ENCODE peak calls at places on chromosomes 4 and X, in nine cellular contexts. Y, P, T, H, W, L, S, V and I are unnamed samples. For H3K9me3, the result is how much of the 10 kb centered on the place peaks cover.

GRCh38 chr4:77728420-77728819 is 90.7 kb downstream of the CNOT6L start:
- DNase-seq in Y (no peak), P (no peak), T (no peak), H (no peak), W (no peak), L (no peak), S (no peak), V (no peak), I (no peak)

GRCh38 chrX:153649178-153649914 is 2.3 kb downstream of the DUSP9 start:
- DNase-seq in Y (no peak), P (peak), T (peak), H (peak), W (no peak), L (peak), S (peak), V (peak), I (no peak)

GRCh38 chrX:101417190-101417589 is 9.2 kb downstream of the HNRNPH2 start:
- DNase-seq in Y (no peak), P (no peak), T (no peak), H (no peak), W (no peak), L (no peak), S (no peak), V (no peak), I (no peak)

GRCh38 chr4:129968366-129968765 is 872.4 kb downstream of the C4orf33 start:
- DNase-seq in Y (no peak), P (no peak), T (no peak), H (no peak), W (no peak), L (no peak), S (no peak), V (no peak), I (no peak)

GRCh38 chrX:1720826-1721225 is 106.0 kb downstream of the ASMT start:
- DNase-seq in Y (no peak), P (no peak), T (no peak), H (no peak), W (no peak), L (no peak), S (no peak), V (no peak), I (no peak)

GRCh38 chr4:109067509-109068205 is 234.8 kb downstream of the COL25A1 start:
- DNase-seq in Y (no peak), P (peak), T (no peak), H (no peak), W (no peak), L (no peak), S (no peak), V (peak), I (no peak)

GRCh38 chrX:47179221-47179927 is 14.3 kb upstream of the UBA1 start:
- DNase-seq in Y (no peak), P (no peak), T (no peak), H (no peak), W (no peak), L (no peak), S (peak), V (peak), I (no peak)

GRCh38 chr4:85986266-85986665 is 373.6 kb downstream of the MAPK10 start:
- DNase-seq in Y (no peak), P (no peak), T (no peak), H (no peak), W (no peak), L (no peak), S (no peak), V (no peak), I (no peak)

GRCh38 chrX:78307665-78308064 is 19.7 kb downstream of the CYSLTR1 start:
- DNase-seq in Y (no peak), P (no peak), T (no peak), H (no peak), W (no peak), L (no peak), S (peak), V (no peak), I (no peak)

GRCh38 chr4:113452152-113452551 is 309.4 kb downstream of the CAMK2D start:
- DNase-seq in Y (no peak), P (no peak), T (no peak), H (no peak), W (no peak), L (no peak), S (no peak), V (no peak), I (no peak)

GRCh38 chr4:185305979-185306442 is 89.7 kb downstream of the LRP2BP start:
- DNase-seq in Y (no peak), P (no peak), T (no peak), H (peak), W (no peak), L (peak), S (peak), V (peak), I (no peak)

GRCh38 chr4:26905172-26905571 is 44.5 kb downstream of the STIM2 start:
- DNase-seq in Y (no peak), P (no peak), T (no peak), H (no peak), W (no peak), L (no peak), S (no peak), V (no peak), I (no peak)

GRCh38 chr4:140049924-140050681 is 103.9 kb downstream of the MAML3 start:
- DNase-seq in Y (no peak), P (peak), T (no peak), H (peak), W (no peak), L (peak), S (peak), V (peak), I (no peak)

GRCh38 chr4:65089666-65090065 is 580.6 kb downstream of the EPHA5 start:
- DNase-seq in Y (no peak), P (no peak), T (no peak), H (no peak), W (no peak), L (peak), S (peak), V (peak), I (no peak)

GRCh38 chrX:49003696-49004095 is 1.6 kb upstream of the GRIPAP1 start:
- DNase-seq in Y (no peak), P (peak), T (no peak), H (no peak), W (no peak), L (no peak), S (peak), V (no peak), I (no peak)

GRCh38 chr4:77021614-77022089 is 54.1 kb downstream of the CCNI start:
- DNase-seq in Y (no peak), P (no peak), T (no peak), H (no peak), W (no peak), L (no peak), S (no peak), V (peak), I (no peak)

GRCh38 chr4:158356331-158356730 is 146.0 kb downstream of the TMEM144 start:
- DNase-seq in Y (no peak), P (no peak), T (no peak), H (no peak), W (no peak), L (no peak), S (no peak), V (no peak), I (no peak)

GRCh38 chr4:137226900-137227299 is 305.4 kb downstream of the PCDH18 start:
- DNase-seq in Y (no peak), P (no peak), T (no peak), H (no peak), W (no peak), L (peak), S (peak), V (peak), I (no peak)

GRCh38 chrX:2867191-2867590 is 38.5 kb downstream of the GYG2 start:
- DNase-seq in Y (peak), P (no peak), T (no peak), H (no peak), W (no peak), L (no peak), S (no peak), V (no peak), I (no peak)

GRCh38 chrX:14865201-14865600 is 7.7 kb downstream of the FANCB start:
- DNase-seq in Y (no peak), P (no peak), T (no peak), H (no peak), W (no peak), L (no peak), S (no peak), V (peak), I (no peak)

GRCh38 chr4:153269223-153269990 is 65.2 kb downstream of the TRIM2 start:
- DNase-seq in Y (no peak), P (no peak), T (no peak), H (no peak), W (no peak), L (no peak), S (no peak), V (no peak), I (no peak)

GRCh38 chr4:11616856-11617255 is 188.2 kb upstream of the HS3ST1 start:
- DNase-seq in Y (no peak), P (no peak), T (no peak), H (no peak), W (no peak), L (no peak), S (no peak), V (peak), I (no peak)

GRCh38 chr4:11615601-11616000 is 186.9 kb upstream of the HS3ST1 start:
- DNase-seq in Y (peak), P (no peak), T (no peak), H (no peak), W (no peak), L (no peak), S (no peak), V (peak), I (no peak)

GRCh38 chr4:11622961-11623725 is 194.4 kb upstream of the HS3ST1 start:
- DNase-seq in Y (no peak), P (no peak), T (no peak), H (no peak), W (no peak), L (no peak), S (peak), V (no peak), I (no peak)

GRCh38 chr4:11614426-11614825 is 185.7 kb upstream of the HS3ST1 start:
- DNase-seq in Y (no peak), P (no peak), T (no peak), H (no peak), W (no peak), L (peak), S (peak), V (no peak), I (no peak)

DNA sequence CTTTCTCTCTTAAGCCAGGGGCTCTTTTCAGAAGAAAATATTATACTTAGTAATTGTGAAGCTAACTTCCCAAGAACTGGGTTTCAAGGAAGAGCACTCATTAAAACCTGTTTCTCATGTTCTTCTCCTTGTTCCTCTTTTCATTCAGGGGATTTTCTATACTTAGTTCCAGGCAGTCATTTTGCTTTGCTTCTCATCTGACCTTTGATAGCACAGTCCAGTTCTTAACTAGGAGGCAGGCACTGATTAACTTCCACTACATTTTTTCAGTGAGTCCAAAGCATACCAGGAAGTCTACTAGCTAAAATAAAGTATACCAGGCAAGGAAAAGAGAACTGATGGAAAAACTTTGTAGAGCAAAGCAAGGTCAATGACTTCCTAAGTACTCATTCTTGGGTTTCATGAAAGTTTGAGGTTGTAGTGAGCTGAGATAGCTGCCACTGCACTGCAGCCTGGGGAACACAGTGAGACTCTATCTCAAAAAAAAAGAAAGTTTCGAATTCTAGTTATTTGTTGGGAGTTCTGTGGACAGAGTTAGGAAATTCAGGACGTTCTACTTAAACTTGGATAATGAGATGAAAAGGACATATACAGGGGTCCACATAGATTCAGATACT is 190.1 kb upstream of the HS3ST1 start:
- DNase-seq in Y (no peak), P (peak), T (no peak), H (no peak), W (no peak), L (no peak), S (no peak), V (no peak), I (no peak)
- H3K9me3 ChIP-seq in Y (under half), P (under half), T (under half), H (under half), W (under half), L (under half), S (under half), V (under half), I (under half)

GRCh38 chrX:155966876-155967275 is 30.6 kb upstream of the IL9R start:
- DNase-seq in Y (no peak), P (peak), T (no peak), H (peak), W (no peak), L (peak), S (peak), V (no peak), I (no peak)
- H3K9me3 ChIP-seq in Y (under half), P (under half), T (under half), H (under half), W (under half), L (under half), S (under half), V (under half), I (under half)

DNA sequence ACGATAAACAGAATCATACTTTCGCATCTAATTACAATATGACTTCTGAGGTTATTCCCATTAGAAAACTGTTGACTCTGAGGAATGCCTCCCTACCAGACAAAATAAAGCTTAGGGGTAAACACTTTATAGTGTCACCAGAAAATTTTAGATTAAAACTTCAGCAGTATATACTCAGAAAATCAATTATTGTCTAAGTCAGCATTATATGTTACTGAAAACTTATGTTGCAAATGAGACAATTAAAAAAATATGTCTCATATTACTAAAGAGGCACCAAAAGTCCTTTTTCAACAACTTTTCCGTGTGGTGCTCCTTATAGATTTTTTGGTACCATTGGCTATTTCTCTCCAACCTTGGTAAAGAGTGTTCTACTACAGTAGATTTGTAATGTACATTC is 91.4 kb downstream of the HMGN5 start:
- DNase-seq in Y (no peak), P (no peak), T (no peak), H (no peak), W (no peak), L (no peak), S (no peak), V (no peak), I (no peak)
- H3K9me3 ChIP-seq in Y (under half), P (under half), T (under half), H (under half), W (under half), L (under half), S (under half), V (under half), I (under half)

DNA sequence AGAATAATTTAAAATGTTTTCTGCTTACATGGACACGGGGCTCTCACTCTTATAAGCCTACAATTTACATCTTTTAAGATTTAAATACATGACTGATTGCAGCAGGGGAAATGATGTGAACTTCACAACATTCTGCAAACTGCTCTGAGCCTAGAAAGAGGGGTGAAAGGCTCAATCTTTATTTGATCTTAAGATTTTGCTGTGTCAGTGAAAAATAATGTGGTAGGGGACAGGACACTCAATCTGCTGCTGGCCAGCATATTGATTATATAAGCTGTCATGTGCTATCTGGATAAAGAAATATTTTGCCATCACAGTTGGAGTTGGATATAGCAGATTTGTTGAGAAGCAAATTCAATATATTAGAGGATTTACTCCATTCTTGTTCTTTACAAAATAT is 2210.5 kb downstream of the PCDH7 start:
- DNase-seq in Y (no peak), P (no peak), T (no peak), H (no peak), W (no peak), L (no peak), S (no peak), V (no peak), I (no peak)
- H3K9me3 ChIP-seq in Y (under half), P (under half), T (under half), H (under half), W (under half), L (under half), S (under half), V (under half), I (under half)

DNA sequence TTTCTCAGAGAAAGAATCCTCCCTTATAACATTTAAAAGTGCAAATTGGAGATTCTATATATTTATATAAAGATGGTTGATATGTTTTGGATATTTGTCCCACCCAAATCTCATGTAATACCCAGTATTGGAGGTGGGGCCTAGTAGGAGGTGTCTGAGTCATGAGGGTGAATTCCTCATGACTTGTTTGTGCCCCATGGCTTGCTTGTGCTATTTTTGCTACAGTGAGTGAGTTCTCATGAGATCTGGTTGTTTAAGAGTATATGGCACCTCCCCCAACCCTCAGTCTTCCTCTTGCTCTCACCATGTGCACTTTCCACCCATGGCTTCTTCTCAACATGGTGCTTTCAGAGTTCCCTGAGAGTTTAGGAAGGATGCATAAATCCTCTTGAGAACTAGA is 9.5 kb upstream of the ANKRD50 start:
- DNase-seq in Y (no peak), P (no peak), T (no peak), H (no peak), W (no peak), L (no peak), S (no peak), V (no peak), I (no peak)
- H3K9me3 ChIP-seq in Y (under half), P (under half), T (under half), H (under half), W (under half), L (under half), S (under half), V (under half), I (under half)

GRCh38 chr4:175051974-175052373 is 133.8 kb downstream of the ADAM29 start:
- DNase-seq in Y (no peak), P (no peak), T (no peak), H (no peak), W (no peak), L (no peak), S (no peak), V (no peak), I (no peak)
- H3K9me3 ChIP-seq in Y (under half), P (under half), T (under half), H (under half), W (under half), L (under half), S (under half), V (under half), I (under half)